ENCODE peak calls at places on chromosomes 16 and 17, in five cellular contexts. L is tibial nerve, B is heart left ventricle, N is adipocyte, S is GM23248. D is an unnamed sample. For H3K36me3, the result is how much of the 10 kb centered on the place peaks cover.

GRCh38 chr17:27414271-27414670 is 42.0 kb upstream of the KSR1 start:
- DNase-seq in L (no peak), B (no peak), N (no peak), S (peak), D (no peak)

GRCh38 chr17:59838196-59838911 is 54.4 kb downstream of the TUBD1 start:
- DNase-seq in S (peak), B (peak), L (no peak), N (peak), D (no peak)

GRCh38 chr17:56903560-56903959 is 10.3 kb downstream of the TRIM25 start:
- DNase-seq in N (no peak), S (no peak), B (no peak), L (no peak), D (no peak)

GRCh38 chr16:77723108-77723514 is 797 bp downstream of the NUDT7 start:
- DNase-seq in N (peak), S (peak), L (peak), B (peak), D (no peak)

GRCh38 chr17:11404431-11404830 is 163.4 kb downstream of the SHISA6 start:
- DNase-seq in L (no peak), N (no peak), S (no peak), B (no peak), D (no peak)

GRCh38 chr17:38628441-38628840 is 22.7 kb upstream of the SRCIN1 start:
- DNase-seq in B (no peak), S (no peak), L (no peak), N (no peak), D (no peak)

GRCh38 chr17:80847506-80848230 is 144.0 kb upstream of the CHMP6 start:
- DNase-seq in L (no peak), N (no peak), B (no peak), S (no peak), D (no peak)

GRCh38 chr17:82923366-82924113 is 83.7 kb upstream of the ZNF750 start:
- DNase-seq in S (no peak), N (no peak), B (no peak), L (no peak), D (no peak)

GRCh38 chr17:48960834-48961515 is 7.4 kb downstream of the GIP start:
- DNase-seq in N (peak), S (peak), L (no peak), B (no peak), D (no peak)

GRCh38 chr16:27468941-27469531 is 67.1 kb downstream of the IL21R start:
- DNase-seq in L (no peak), N (no peak), B (no peak), S (no peak), D (no peak)

GRCh38 chr16:12643034-12643455 is 160.6 kb downstream of the CPPED1 start:
- DNase-seq in B (no peak), N (no peak), S (no peak), L (no peak), D (no peak)

GRCh38 chr16:21101631-21102420 is 48.8 kb downstream of the DNAH3 start:
- DNase-seq in S (peak), L (no peak), N (peak), B (no peak), D (no peak)

GRCh38 chr17:61130320-61130719 is 269.3 kb upstream of the TBX2 start:
- DNase-seq in L (no peak), B (no peak), N (no peak), S (no peak), D (no peak)
- H3K36me3 ChIP-seq in L (under half), B (under half), N (under half), S (under half), D (under half)

GRCh38 chr16:56336071-56336688 is 89.2 kb downstream of the AMFR start:
- DNase-seq in B (peak), S (no peak), L (no peak), N (no peak), D (no peak)

GRCh38 chr16:56336711-56337110 is 88.6 kb downstream of the AMFR start:
- DNase-seq in N (no peak), L (no peak), S (no peak), B (no peak), D (no peak)

GRCh38 chr16:56338566-56339318 is 86.6 kb downstream of the AMFR start:
- DNase-seq in L (no peak), B (no peak), S (no peak), N (no peak), D (no peak)

GRCh38 chr16:56337131-56337857 is 88.1 kb downstream of the AMFR start:
- DNase-seq in L (no peak), S (no peak), N (no peak), B (no peak), D (no peak)

DNA sequence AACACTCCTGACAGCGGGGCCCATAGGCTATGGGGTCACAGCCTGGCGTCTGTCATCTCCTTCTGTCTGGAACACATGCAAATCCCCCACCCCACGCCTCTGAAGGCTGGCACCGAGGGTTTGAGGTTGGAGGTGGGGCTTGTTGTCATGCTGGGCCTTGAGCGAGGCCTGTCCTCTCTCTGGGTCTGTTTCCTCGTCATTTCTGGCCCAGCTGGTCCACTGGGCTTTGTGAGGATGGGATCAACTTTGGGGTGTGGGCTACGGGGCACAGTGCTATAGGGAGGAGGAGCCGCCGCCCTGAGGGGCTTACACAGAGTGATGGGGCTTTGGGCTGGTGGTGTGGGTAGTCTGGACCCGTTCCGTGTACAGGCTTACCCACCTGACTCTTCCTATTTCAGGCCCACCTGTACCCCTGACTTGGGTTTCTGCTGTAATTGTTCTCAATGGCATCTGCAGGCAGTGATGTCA is 87.5 kb downstream of the AMFR start:
- DNase-seq in B (no peak), N (no peak), L (no peak), S (no peak), D (no peak)
- H3K36me3 ChIP-seq in B (under half), N (under half), L (under half), S (under half), D (under half)

GRCh38 chr17:45016823-45017222 is 34.6 kb downstream of the DCAKD start:
- DNase-seq in S (peak), L (no peak), B (no peak), N (no peak), D (no peak)
- H3K36me3 ChIP-seq in S (under half), L (under half), B (under half), N (under half), D (under half)

GRCh38 chr16:69322343-69322742 is 8.0 kb downstream of the PDF start:
- DNase-seq in N (no peak), S (no peak), B (peak), L (no peak), D (no peak)

GRCh38 chr16:69321080-69321479 is 9.3 kb downstream of the PDF start:
- DNase-seq in S (no peak), B (peak), N (no peak), L (no peak), D (no peak)

GRCh38 chr16:69324585-69325253 is 5.7 kb downstream of the PDF start:
- DNase-seq in S (no peak), N (no peak), L (no peak), B (no peak), D (no peak)

GRCh38 chr16:69324013-69324531 is 6.3 kb downstream of the PDF start:
- DNase-seq in B (peak), S (no peak), L (peak), N (no peak), D (no peak)

DNA sequence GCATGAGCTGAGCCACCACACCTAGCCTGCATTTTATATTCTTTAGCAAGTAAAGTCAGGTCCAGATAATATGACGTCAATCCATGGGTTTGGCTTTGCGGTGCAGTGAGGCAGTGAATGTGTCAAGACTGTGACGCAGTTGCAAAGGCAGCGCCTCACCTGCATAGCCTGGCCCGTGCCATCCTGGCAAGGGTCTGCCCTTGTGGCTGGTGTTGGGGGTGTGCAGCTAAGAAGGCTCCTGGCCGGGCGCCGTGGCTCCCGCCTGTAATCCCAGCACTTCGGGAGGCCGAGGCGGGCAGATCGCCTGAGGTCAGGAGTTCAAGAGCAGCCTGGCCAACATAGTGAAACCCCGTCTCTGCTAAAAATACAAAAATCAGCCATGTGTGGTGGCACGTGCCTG is 7.0 kb downstream of the PDF start:
- DNase-seq in B (no peak), L (no peak), N (no peak), S (no peak), D (no peak)
- H3K36me3 ChIP-seq in B (half or more), L (half or more), N (half or more), S (under half), D (half or more)

GRCh38 chr16:87551487-87551886 is 50.8 kb upstream of the JPH3 start:
- DNase-seq in L (no peak), S (no peak), N (no peak), B (no peak), D (no peak)
- H3K36me3 ChIP-seq in L (under half), S (under half), N (under half), B (under half), D (under half)

GRCh38 chr17:75693500-75694481 is 26.7 kb downstream of the SAP30BP start:
- DNase-seq in S (peak), B (peak), L (peak), N (peak), D (no peak)

GRCh38 chr17:75689441-75689873 is 22.3 kb downstream of the SAP30BP start:
- DNase-seq in L (no peak), S (peak), N (no peak), B (no peak), D (no peak)

GRCh38 chr17:75694536-75694935 is 26.7 kb upstream of the ITGB4 start:
- DNase-seq in L (no peak), N (no peak), B (no peak), S (peak), D (no peak)

GRCh38 chr17:75692976-75693375 is 25.8 kb downstream of the SAP30BP start:
- DNase-seq in L (no peak), S (peak), N (no peak), B (no peak), D (no peak)

GRCh38 chr17:75691371-75692290 is 24.5 kb downstream of the SAP30BP start:
- DNase-seq in B (no peak), L (no peak), S (peak), N (no peak), D (no peak)
- H3K36me3 ChIP-seq in B (under half), L (under half), S (under half), N (under half), D (under half)

DNA sequence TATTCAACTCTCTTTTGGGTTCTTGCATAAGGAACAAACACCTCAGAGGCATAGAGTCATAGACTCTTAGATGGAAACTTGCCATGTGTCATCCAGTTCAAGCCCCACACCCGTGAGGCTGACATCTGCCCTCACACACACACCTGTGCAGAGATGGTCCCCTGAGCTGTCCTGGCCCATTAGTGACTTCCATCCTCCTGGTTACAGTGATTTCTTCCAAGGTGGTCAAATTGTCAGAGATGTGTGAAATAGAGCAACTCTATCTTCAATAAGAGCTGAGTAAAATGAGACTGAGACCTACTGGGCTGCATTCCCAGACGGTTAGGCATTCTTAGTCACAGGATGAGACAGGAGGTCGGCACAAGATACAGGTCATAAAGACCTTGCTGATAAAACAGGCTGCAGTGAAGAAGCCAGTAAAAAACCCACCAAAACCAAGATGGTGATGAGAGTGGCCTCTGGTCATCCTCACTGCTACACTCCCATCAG is 342.2 kb upstream of the TNRC6C start:
- DNase-seq in N (no peak), B (no peak), S (peak), L (no peak), D (no peak)
- H3K36me3 ChIP-seq in N (under half), B (under half), S (under half), L (under half), D (under half)

DNA sequence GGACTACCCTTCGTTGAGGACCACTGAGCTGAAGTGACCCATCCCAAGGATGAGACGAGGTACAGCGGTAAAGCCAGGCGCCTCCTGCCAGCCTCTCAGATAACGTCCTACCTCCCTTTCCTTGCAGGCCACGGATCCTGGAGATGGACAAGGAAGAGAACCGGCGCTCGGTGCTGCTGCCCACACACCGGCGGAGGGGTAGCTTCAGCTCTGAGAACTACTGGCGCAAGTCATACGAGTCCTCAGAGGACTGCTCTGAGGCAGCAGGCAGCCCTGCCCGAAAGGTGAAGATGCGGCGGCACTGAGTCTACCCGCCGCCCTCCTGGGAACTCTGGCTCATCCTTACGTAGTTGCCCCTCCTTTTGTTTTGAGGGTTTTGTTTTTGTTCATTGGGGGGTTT is 17.3 kb upstream of the LLGL1 start:
- DNase-seq in L (no peak), S (no peak), N (no peak), B (no peak), D (no peak)
- H3K36me3 ChIP-seq in L (half or more), S (under half), N (half or more), B (half or more), D (half or more)

DNA sequence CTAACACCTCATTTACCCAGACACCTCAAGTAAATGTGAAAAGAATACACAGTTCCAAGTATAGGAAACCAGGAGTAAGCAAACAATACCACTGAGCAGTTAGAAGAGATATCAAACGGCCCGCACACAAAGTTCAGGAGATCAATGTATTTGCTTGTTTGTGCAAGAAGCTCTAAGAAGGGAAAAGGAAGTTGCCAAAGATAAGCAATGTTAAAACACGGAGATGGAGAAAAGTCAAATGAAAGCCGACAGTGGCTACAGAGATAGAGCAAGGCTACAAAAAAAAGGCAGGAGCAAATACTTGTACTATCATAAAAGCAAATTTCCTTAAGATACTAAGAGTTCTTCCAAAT is 29.5 kb downstream of the PSME3IP1 start:
- DNase-seq in N (no peak), S (no peak), L (no peak), B (no peak), D (no peak)
- H3K36me3 ChIP-seq in N (half or more), S (under half), L (half or more), B (half or more), D (under half)

GRCh38 chr17:16943541-16944333 is 28.2 kb downstream of the TNFRSF13B start:
- DNase-seq in B (no peak), S (no peak), L (no peak), N (no peak), D (no peak)

GRCh38 chr17:16945141-16945493 is 26.8 kb downstream of the TNFRSF13B start:
- DNase-seq in S (no peak), B (no peak), N (no peak), L (no peak), D (no peak)

GRCh38 chr17:16944334-16945140 is 27.4 kb downstream of the TNFRSF13B start:
- DNase-seq in S (no peak), N (no peak), L (no peak), B (no peak), D (no peak)

GRCh38 chr17:16947470-16947869 is 24.4 kb downstream of the TNFRSF13B start:
- DNase-seq in S (no peak), N (no peak), B (no peak), L (no peak), D (no peak)

DNA sequence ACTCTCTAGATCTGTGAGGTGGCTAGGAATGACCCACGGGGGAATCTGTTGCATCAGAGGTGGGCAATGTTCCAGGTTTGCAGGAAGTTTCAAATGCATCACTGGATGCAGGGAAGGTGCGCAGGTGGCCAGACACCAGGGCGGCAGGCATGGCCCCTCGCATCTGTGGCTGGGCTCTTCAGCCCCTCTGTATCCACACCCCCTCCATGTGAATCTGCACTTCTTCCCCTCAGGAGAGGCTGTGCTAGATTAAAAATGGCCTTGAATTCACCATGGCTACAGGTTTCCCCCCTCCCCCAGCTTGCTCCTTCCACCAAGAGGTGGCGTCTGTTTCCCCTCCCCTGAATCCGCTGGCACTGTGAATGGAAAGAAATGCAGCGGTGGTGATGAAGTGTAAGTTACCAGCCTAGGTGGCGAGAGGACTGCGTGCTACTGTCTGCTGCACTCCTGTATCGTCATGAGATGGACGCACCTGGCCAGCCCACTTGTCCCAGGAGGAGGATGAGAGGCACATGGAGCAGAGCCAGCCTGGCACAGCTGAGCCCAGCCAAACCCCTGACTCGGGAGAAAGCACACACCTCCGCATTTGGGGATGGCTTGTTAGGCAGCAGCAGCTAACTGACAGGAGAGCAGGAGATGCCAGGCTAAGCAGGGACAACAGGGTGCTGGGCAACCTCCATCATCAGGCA is 26.3 kb downstream of the TNFRSF13B start:
- DNase-seq in L (no peak), B (no peak), S (no peak), N (no peak), D (no peak)
- H3K36me3 ChIP-seq in L (under half), B (under half), S (under half), N (under half), D (under half)

D was measured in thoracic aorta.